ENCODE peak calls at places on chromosomes 3 and 15, in five cellular contexts. Z is A549, U is tibial artery, T is ascending aorta, E is testis. R is an unnamed sample.

GRCh38 chr3:103440539-103441113 is 1005.8 kb downstream of the ZPLD1 start:
- DNase-seq in Z (no peak), U (no peak), T (no peak), E (no peak), R (no peak)

GRCh38 chr3:11703185-11703584 is 59.5 kb upstream of the VGLL4 start:
- DNase-seq in Z (no peak), U (no peak), T (no peak), E (no peak), R (no peak)

GRCh38 chr15:84826369-84826823 is 9.2 kb downstream of the ALPK3 start:
- DNase-seq in Z (peak), U (peak), T (peak), E (no peak), R (no peak)

GRCh38 chr15:62365795-62366442 is 200.8 kb upstream of the C2CD4B start:
- DNase-seq in Z (no peak), U (no peak), T (no peak), E (no peak), R (no peak)

GRCh38 chr15:65189102-65189740 is 4.1 kb upstream of the CLPX start:
- DNase-seq in Z (peak), U (no peak), T (no peak), E (peak), R (no peak)

GRCh38 chr3:164393171-164393570 is 685.1 kb downstream of the SI start:
- DNase-seq in Z (no peak), U (no peak), T (no peak), E (no peak), R (no peak)

GRCh38 chr3:179969525-179969924 is 67.2 kb downstream of the PEX5L start:
- DNase-seq in Z (peak), U (no peak), T (no peak), E (no peak), R (no peak)

GRCh38 chr3:66719796-66720195 is 219.0 kb upstream of the LRIG1 start:
- DNase-seq in Z (no peak), U (no peak), T (no peak), E (no peak), R (no peak)

GRCh38 chr15:101102746-101103145 is 149.1 kb downstream of the CHSY1 start:
- DNase-seq in Z (no peak), U (no peak), T (no peak), E (no peak), R (no peak)

GRCh38 chr3:3366391-3366790 is 186.9 kb upstream of the CRBN start:
- DNase-seq in Z (no peak), U (no peak), T (no peak), E (no peak), R (no peak)

GRCh38 chr3:148534089-148534988 is 163.4 kb upstream of the AGTR1 start:
- DNase-seq in Z (no peak), U (no peak), T (no peak), E (no peak), R (no peak)

GRCh38 chr3:63655519-63655918 is 3.0 kb downstream of the SNTN start:
- DNase-seq in Z (no peak), U (no peak), T (no peak), E (no peak), R (no peak)

GRCh38 chr3:55511895-55512585 is 24.9 kb upstream of the WNT5A start:
- DNase-seq in Z (no peak), U (no peak), T (no peak), E (no peak), R (no peak)

DNA sequence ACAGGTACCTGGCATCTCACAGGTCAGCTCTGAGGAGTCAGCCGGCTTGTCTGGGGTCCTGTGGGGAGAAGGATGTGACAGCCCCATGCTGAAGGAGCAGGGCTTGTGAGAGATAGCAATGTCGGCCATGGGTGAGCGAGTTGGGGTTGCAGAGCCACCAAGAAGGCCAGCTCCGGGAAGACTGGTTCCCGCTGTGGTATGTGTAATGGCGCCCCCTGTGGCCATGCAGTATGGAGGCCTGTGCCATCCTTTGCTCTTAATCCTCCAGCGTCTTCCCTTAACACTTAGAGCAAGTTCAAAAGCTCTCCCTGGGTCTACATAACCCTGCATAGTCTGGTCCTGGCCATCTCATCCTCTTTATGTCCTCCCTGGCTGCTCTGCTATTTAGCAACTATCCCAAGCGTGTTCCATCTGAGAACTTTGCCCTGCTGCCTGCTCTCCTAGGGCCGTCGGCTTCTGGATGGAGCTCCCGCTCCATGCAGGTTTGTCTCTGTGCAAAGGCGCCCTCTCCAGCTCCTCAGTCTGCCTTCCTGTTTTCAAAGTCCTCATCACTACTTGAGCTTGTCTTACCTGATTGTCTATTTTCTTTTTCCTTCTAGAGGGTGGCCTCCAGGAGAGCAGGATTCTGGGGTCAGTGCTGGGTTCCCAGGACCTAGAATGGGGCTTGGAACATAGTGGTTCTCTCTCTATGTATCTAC is 40.8 kb upstream of the IQCF6 start:
- DNase-seq in Z (peak), U (no peak), T (no peak), E (peak), R (no peak)
- TF ChIP-seq CTCF in Z (no peak), U (no peak), T (no peak), E (peak), R (peak)

GRCh38 chr3:142022381-142022780 is 127.0 kb downstream of the TFDP2 start:
- DNase-seq in Z (no peak), U (no peak), T (no peak), E (no peak), R (no peak)
- TF ChIP-seq CTCF in Z (peak), U (no peak), T (no peak), E (no peak), R (no peak)

GRCh38 chr3:52054689-52055511 is 1.5 kb downstream of the DUSP7 start:
- DNase-seq in Z (no peak), U (no peak), T (no peak), E (no peak), R (no peak)
- TF ChIP-seq CTCF in Z (peak), U (peak), T (peak), E (no peak), R (peak)

GRCh38 chr3:112734171-112734570 is 93.2 kb upstream of the CCDC80 start:
- DNase-seq in Z (no peak), U (no peak), T (no peak), E (no peak), R (no peak)

GRCh38 chr3:112736386-112736785 is 95.4 kb upstream of the CCDC80 start:
- DNase-seq in Z (no peak), U (no peak), T (no peak), E (no peak), R (no peak)

GRCh38 chr3:112736802-112737566 is 96.0 kb upstream of the CCDC80 start:
- DNase-seq in Z (no peak), U (no peak), T (no peak), E (no peak), R (no peak)

GRCh38 chr3:112735927-112736326 is 95.0 kb upstream of the CCDC80 start:
- DNase-seq in Z (no peak), U (no peak), T (no peak), E (no peak), R (no peak)

GRCh38 chr3:112734718-112735350 is 93.9 kb upstream of the CCDC80 start:
- DNase-seq in Z (peak), U (peak), T (peak), E (peak), R (no peak)
- TF ChIP-seq CTCF in Z (peak), U (peak), T (peak), E (peak), R (peak)

GRCh38 chr3:106860182-106860581 is 517.1 kb upstream of the CCDC54 start:
- DNase-seq in Z (no peak), U (no peak), T (no peak), E (no peak), R (no peak)

GRCh38 chr3:106862067-106862466 is 515.2 kb upstream of the CCDC54 start:
- DNase-seq in Z (no peak), U (no peak), T (no peak), E (no peak), R (no peak)
- TF ChIP-seq CTCF in Z (no peak), U (no peak), T (peak), E (no peak), R (peak)

GRCh38 chr15:59764775-59765174 is 75.7 kb upstream of the BNIP2 start:
- DNase-seq in Z (no peak), U (no peak), T (no peak), E (no peak), R (no peak)
- TF ChIP-seq CTCF in Z (no peak), U (no peak), T (no peak), E (no peak), R (no peak)

DNA sequence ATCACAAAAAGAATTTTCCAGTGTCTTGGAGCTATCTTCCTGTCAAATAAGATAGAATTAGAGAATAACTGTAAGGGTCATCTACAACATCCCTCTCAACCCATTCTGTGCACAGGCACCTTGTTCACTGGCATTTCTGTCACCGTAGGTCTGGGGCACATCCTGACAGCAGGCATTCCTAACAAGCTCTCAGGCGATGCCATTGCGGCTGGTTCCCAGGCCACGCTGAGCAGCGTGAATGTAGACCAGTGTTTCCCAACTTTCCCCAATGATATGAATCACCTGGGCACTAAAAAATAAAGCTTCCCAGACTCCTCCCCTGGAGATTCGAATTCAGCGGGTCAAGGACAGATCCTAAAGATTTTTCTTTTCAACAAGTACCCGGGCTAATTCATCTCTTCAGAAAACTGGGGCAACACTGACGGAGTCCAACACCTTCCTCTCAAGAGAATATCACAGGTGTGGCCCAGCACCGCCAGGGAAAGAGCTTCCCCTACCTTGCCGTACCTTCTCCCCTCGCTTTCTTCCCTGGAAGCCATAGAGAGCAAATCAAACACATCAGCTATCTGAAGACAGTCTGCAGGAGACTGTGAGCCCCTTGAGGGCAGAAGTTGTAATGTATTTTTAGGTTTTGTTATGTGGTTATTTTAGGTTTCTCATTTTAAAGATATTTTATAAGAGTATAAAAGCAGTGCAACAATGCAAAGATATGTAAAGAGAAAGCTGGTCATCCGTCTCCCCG is 143.4 kb downstream of the LIPC start:
- DNase-seq in Z (no peak), U (no peak), T (no peak), E (no peak), R (no peak)
- TF ChIP-seq CTCF in Z (no peak), U (no peak), T (no peak), E (no peak), R (no peak)

DNA sequence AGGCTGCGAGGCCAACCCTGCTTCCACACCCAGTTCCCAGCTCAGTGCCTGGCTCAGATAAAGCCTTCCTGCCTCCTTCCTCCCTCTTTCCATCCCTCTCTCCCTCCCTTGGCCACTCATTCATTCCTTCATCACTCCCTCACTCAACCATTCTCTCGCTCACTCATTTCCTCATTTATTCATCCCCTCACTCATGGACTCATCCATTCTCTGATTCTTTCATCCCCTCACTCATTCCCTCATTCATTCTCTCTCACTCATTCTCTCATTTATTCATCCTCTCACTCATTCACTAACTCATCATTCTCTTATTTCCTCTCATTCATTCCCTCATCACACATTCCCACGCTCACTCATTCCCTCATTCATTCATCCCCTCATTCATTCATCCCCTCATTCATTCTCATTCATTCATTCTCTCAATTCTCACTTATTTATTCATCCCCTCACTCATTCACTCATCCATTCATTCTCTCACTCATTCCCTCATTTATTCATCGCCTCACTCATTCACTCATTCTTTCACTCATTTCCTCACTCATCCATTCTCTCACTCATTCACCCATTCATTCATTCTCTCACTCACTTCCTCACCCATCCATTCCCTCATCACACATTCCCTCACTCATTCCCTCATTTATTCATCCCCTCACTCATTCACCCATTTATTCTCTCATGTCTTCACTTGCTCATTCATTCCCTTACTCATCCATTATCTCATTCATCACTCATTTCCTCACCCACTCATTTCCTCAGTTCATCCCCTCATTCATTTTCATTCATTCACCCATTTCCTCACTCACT is 13.2 kb downstream of the ABTB1 start:
- DNase-seq in Z (no peak), U (no peak), T (no peak), E (no peak), R (no peak)
- TF ChIP-seq CTCF in Z (no peak), U (no peak), T (no peak), E (no peak), R (no peak)

R was measured in osteocyte.